ENCODE peak calls at places on chromosomes 7 and 10, in eight cellular contexts. F is right lobe of liver, K is GM06990, A is tibial nerve, X is left ventricle myocardium inferior, Q is mucosa of descending colon, P is foreskin keratinocyte, N is astrocyte. E is an unnamed sample.

GRCh38 chr10:129604333-129605032 is 137.4 kb downstream of the MGMT start:
- DNase-seq in F (no peak), K (peak; percentile 53), A (no peak), X (no peak), Q (no peak), P (no peak), N (no peak), E (no peak)

GRCh38 chr10:34655286-34656170 is 159.6 kb downstream of the PARD3 start:
- DNase-seq in F (no peak), K (no peak), A (peak; percentile 74), X (no peak), Q (no peak), P (no peak), N (peak; percentile 50), E (peak; percentile 67)

GRCh38 chr7:132547806-132548205 is 28.5 kb downstream of the PLXNA4 start:
- DNase-seq in F (no peak), K (no peak), A (no peak), X (no peak), Q (no peak), P (no peak), N (peak; percentile 22), E (no peak)

GRCh38 chr7:152054377-152055230 is 29.1 kb downstream of the GALNT11 start:
- DNase-seq in F (peak; percentile 64), K (no peak), A (peak; percentile 17), X (peak; percentile 31), Q (no peak), P (no peak), N (peak; percentile 80), E (peak; percentile 55)

GRCh38 chr10:74175510-74176379 is 24.7 kb downstream of the ADK start:
- DNase-seq in F (no peak), K (no peak), A (no peak), X (no peak), Q (no peak), P (no peak), N (no peak), E (no peak)

GRCh38 chr10:30775779-30776591 is 146.4 kb upstream of the LYZL2 start:
- DNase-seq in F (no peak), K (no peak), A (peak; percentile 36), X (peak; percentile 44), Q (no peak), P (no peak), N (peak; percentile 82), E (peak; percentile 70)

GRCh38 chr7:155166108-155166507 is 96.0 kb downstream of the HTR5A start:
- DNase-seq in F (no peak), K (no peak), A (no peak), X (no peak), Q (no peak), P (no peak), N (no peak), E (no peak)

GRCh38 chr7:91425149-91425548 is 160.9 kb downstream of the FZD1 start:
- DNase-seq in F (no peak), K (no peak), A (no peak), X (no peak), Q (no peak), P (no peak), N (no peak), E (no peak)

DNA sequence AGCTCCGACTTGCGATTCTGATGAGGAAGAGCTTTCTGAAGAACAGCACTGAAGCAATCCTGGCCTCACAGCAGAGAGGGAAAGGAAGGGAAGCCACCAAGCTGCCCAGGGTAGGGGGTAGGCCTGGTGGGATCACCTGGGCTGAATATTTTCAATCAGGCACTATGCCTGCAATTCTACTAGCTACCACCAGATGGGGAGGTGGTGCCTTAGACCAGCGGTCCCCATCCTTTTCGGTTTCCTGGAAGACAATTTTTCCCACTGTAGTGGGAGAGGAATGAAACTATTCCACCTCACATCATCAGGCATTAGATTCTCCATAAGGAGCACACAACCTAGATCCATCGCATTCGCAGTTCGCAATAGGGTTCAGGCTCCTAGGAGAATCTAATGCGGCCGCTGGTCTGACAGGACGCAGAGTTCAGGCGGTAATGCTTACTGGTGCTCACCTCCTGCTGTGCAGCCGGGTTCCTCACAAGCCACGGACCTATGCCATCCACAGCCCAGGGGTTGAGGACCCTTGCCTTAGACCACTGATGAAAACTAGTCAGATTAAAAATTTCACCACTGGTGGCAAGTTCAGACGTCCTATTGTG is 2.7 kb downstream of the LRRC20 start:
- DNase-seq in F (no peak), K (no peak), A (no peak), X (no peak), Q (no peak), P (no peak), N (no peak), E (no peak)
- TF ChIP-seq CTCF in F (peak; percentile 38), K (peak; percentile 72), A (no peak), X (peak; percentile 48), Q (peak; percentile 72), P (peak; percentile 61), N (peak; percentile 39), E (peak; percentile 80)

GRCh38 chr10:50624866-50625491 is 1.2 kb upstream of the SGMS1 start:
- DNase-seq in F (peak; percentile 92), K (no peak), A (peak; percentile 57), X (peak; percentile 60), Q (peak; percentile 90), P (peak; percentile 46), N (peak; percentile 53), E (peak; percentile 70)
- TF ChIP-seq CTCF in F (peak; percentile 32), K (peak; percentile 61), A (peak; percentile 71), X (peak; percentile 82), Q (peak; percentile 27), P (peak; percentile 63), N (peak; percentile 50), E (peak; percentile 78)

DNA sequence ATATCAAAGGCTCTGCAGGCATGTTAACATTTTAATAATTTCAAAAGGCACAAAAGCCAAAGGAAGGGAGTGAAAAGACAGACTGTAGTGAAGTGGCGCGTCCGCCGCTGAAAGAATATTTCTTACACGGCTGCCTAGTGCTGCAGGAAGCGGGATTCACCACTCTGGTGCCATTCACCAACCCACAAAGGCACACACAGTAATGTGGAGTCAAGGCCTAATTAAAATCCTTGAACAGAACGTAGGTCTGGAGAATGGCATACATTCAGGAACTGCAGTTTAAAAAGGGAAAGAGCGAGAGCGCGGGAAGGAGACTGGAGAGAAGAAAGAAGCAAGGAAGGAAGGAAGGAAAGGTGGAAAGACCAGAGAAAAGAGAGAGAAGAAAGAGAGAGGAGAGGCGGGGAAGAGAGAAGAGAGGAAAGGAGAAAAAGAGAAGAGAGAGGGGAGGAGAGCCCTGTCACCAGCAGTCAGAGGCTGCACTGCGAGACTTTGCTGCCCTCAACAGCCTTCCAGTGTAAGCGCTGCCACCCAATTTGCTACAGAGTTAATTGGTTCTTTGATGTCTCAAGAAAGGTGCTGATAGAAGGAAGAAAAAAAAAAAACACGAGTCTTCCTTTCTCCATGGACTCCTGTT is 554.0 kb downstream of the MDFIC start:
- DNase-seq in F (no peak), K (no peak), A (no peak), X (no peak), Q (peak; percentile 27), P (no peak), N (peak; percentile 17), E (no peak)
- TF ChIP-seq CTCF in F (no peak), K (peak; percentile 25), A (no peak), X (peak; percentile 39), Q (no peak), P (peak; percentile 15), N (peak; percentile 25), E (no peak)

DNA sequence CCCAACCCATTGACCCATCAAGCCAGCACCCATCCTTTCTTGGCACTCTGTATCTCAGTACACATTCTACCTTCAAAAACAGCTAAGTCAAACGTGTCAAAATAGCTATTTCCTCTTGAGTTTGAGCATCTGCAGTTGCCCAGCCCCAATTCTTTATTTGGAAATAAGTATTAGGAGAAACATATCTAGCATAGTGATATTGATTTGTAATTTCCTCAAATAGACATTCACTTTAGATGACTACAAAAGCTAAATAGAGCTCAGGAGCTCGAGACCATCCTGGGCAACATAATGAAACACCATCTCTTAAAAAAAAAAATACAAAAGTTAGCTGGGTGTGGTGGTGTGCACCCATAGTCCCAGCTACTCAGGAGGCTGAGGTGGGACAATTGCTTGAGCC is 59.2 kb upstream of the AGBL3 start:
- DNase-seq in F (no peak), K (no peak), A (no peak), X (no peak), Q (no peak), P (no peak), N (no peak), E (no peak)
- TF ChIP-seq CTCF in F (no peak), K (no peak), A (no peak), X (no peak), Q (no peak), P (no peak), N (no peak), E (no peak)

DNA sequence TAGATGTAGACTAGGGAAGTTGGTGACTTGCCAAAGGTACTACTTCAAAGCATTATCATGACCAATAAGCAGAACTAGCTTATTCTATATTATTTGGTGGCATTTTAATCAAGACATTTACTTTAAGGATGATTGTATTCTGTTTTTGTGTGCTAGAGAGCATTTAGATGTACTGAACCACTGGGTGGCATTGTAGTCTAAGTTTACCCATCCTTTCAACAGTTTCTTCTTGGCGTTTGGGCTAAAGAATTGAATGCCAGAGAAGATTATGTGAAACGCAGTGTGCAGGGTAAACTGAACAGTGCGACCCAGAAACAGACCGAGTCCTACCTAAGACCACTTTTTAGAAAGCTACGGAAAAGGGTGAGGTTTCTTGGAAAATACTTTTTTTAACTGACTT is 26.8 kb downstream of the PRPF18 start:
- DNase-seq in F (no peak), K (no peak), A (peak; percentile 12), X (no peak), Q (no peak), P (no peak), N (peak; percentile 37), E (peak; percentile 62)
- TF ChIP-seq CTCF in F (peak; percentile 29), K (peak; percentile 40), A (no peak), X (peak; percentile 61), Q (no peak), P (peak; percentile 65), N (peak; percentile 53), E (peak; percentile 75)

GRCh38 chr7:130708001-130708400 is 21.7 kb upstream of the TSGA13 start:
- DNase-seq in F (no peak), K (no peak), A (no peak), X (no peak), Q (no peak), P (no peak), N (no peak), E (no peak)
- TF ChIP-seq CTCF in F (no peak), K (no peak), A (no peak), X (no peak), Q (no peak), P (no peak), N (no peak), E (no peak)